ENCODE peak calls at places on chromosomes 7 and 10, in nine cellular contexts. E is ACHN, P is NCI-H2081, H is AG08395, Z is spleen, D is psoas muscle, S is PC-3, K is T follicular helper cell, A is ELR. O is an unnamed sample.

GRCh38 chr7:43869898-43870240 is 552 bp upstream of the MRPS24 start:
- DNase-seq in A (peak; percentile 99), H (peak; percentile 86), Z (peak; percentile 70), D (peak; percentile 31), K (no peak), E (peak; percentile 91), P (no peak), S (peak; percentile 87), O (peak; percentile 85)

GRCh38 chr7:135993950-135994349 is 16.8 kb upstream of the MTPN start:
- DNase-seq in Z (no peak), E (no peak), D (no peak), H (no peak), K (no peak), S (no peak), P (no peak), A (no peak), O (no peak)

GRCh38 chr7:8221124-8221523 is 40.8 kb downstream of the ICA1 start:
- DNase-seq in S (no peak), K (no peak), H (no peak), A (no peak), P (no peak), E (no peak), D (no peak), Z (no peak), O (no peak)

GRCh38 chr7:117132385-117133120 is 179.3 kb downstream of the ST7 start:
- DNase-seq in D (no peak), H (peak; percentile 82), E (peak; percentile 98), K (no peak), A (peak; percentile 97), Z (no peak), S (peak; percentile 93), P (no peak), O (peak; percentile 99)

GRCh38 chr10:43215758-43216455 is 51.0 kb downstream of the RASGEF1A start:
- DNase-seq in P (no peak), H (no peak), E (no peak), D (peak; percentile 9), A (no peak), S (no peak), Z (peak; percentile 47), K (no peak), O (no peak)

GRCh38 chr7:34016876-34017275 is 111.5 kb downstream of the BMPER start:
- DNase-seq in Z (no peak), K (no peak), D (no peak), H (no peak), S (no peak), A (no peak), E (no peak), P (no peak), O (no peak)

GRCh38 chr7:13903997-13904396 is 85.5 kb downstream of the ETV1 start:
- DNase-seq in A (no peak), S (no peak), E (no peak), H (peak; percentile 37), Z (no peak), P (no peak), K (no peak), D (no peak), O (peak; percentile 35)

GRCh38 chr7:37683263-37684120 is at the start of gene GPR141:
- DNase-seq in A (no peak), E (peak; percentile 17), H (no peak), D (no peak), S (peak; percentile 24), K (no peak), Z (no peak), P (no peak), O (no peak)

GRCh38 chr10:51170518-51171245 is 96.4 kb downstream of the PRKG1 start:
- DNase-seq in P (no peak), Z (no peak), K (no peak), E (no peak), D (no peak), A (peak; percentile 13), S (peak; percentile 87), H (no peak), O (no peak)

GRCh38 chr10:5259132-5259951 is 62.7 kb downstream of the AKR1C4 start:
- DNase-seq in K (no peak), Z (no peak), A (no peak), E (no peak), S (no peak), D (no peak), H (no peak), P (no peak), O (no peak)

GRCh38 chr7:43077732-43078391 is 34.6 kb upstream of the HECW1 start:
- DNase-seq in P (no peak), H (no peak), S (peak; percentile 54), K (no peak), D (no peak), A (peak; percentile 28), Z (peak; percentile 75), E (no peak), O (no peak)

GRCh38 chr7:12884033-12884432 is 196.6 kb downstream of the ARL4A start:
- DNase-seq in H (no peak), K (no peak), P (no peak), Z (no peak), E (peak; percentile 30), A (no peak), S (no peak), D (no peak), O (no peak)

GRCh38 chr7:74307738-74308505 is 18.7 kb downstream of the CLIP2 start:
- DNase-seq in H (no peak), P (no peak), S (peak; percentile 24), Z (no peak), A (no peak), K (no peak), D (no peak), E (no peak), O (no peak)

GRCh38 chr10:133397938-133398337 is 4.0 kb downstream of the MTG1 start:
- DNase-seq in P (no peak), S (peak; percentile 78), A (peak; percentile 22), D (no peak), E (no peak), K (no peak), Z (no peak), H (no peak), O (no peak)

GRCh38 chr10:22103701-22104100 is 100.2 kb upstream of the DNAJC1 start:
- DNase-seq in E (no peak), A (peak; percentile 24), S (peak; percentile 25), Z (no peak), P (no peak), K (no peak), D (no peak), H (peak; percentile 6), O (no peak)

GRCh38 chr7:44077681-44078091 is 4.6 kb downstream of the POLM start:
- DNase-seq in D (no peak), H (no peak), P (no peak), E (no peak), S (no peak), A (no peak), Z (peak; percentile 70), K (no peak), O (no peak)

GRCh38 chr10:58810751-58811150 is 298.1 kb downstream of the BICC1 start:
- DNase-seq in Z (no peak), H (no peak), D (no peak), A (no peak), K (no peak), E (no peak), P (no peak), S (peak; percentile 52), O (no peak)

GRCh38 chr10:4243651-4244050 is 458.6 kb upstream of the KLF6 start:
- DNase-seq in P (no peak), E (peak; percentile 84), S (peak; percentile 83), D (no peak), Z (no peak), A (peak; percentile 99), H (peak; percentile 69), K (no peak), O (peak; percentile 93)

GRCh38 chr7:138875794-138876193 is 77.8 kb upstream of the ATP6V0A4 start:
- DNase-seq in P (no peak), D (no peak), H (peak; percentile 53), E (peak; percentile 65), S (peak; percentile 93), A (peak; percentile 96), K (peak; percentile 46), Z (no peak), O (peak; percentile 98)